ENCODE peak calls at places on chromosome 1, in eight cellular contexts. F is GM12865; T is keratinocyte; Z is A673; C is AG09319; B is upper lobe of right lung; D is thoracic aorta; A is activated CD8-positive, alpha-beta T cell treated with anti-CD3 and anti-CD28 coated beads for 36 hours. Q is an unnamed sample.

GRCh38 chr1:160161965-160162705 is 10.7 kb downstream of the ATP1A4 start:
- DNase-seq in F (peak; percentile 53), T (no peak), Z (no peak), C (no peak), B (no peak), D (no peak), A (peak; percentile 14), Q (no peak)

GRCh38 chr1:228081578-228082259 is 789 bp upstream of the ARF1 start:
- DNase-seq in F (peak; percentile 44), T (no peak), Z (no peak), C (no peak), B (peak; percentile 65), D (no peak), A (no peak), Q (no peak)

GRCh38 chr1:181587870-181588438 is 104.6 kb downstream of the CACNA1E start:
- DNase-seq in F (peak; percentile 6), T (no peak), Z (peak; percentile 10), C (no peak), B (no peak), D (no peak), A (peak; percentile 3), Q (no peak)

GRCh38 chr1:220363196-220363831 is 91.1 kb upstream of the RAB3GAP2 start:
- DNase-seq in F (no peak), T (no peak), Z (peak; percentile 81), C (no peak), B (no peak), D (no peak), A (no peak), Q (no peak)

GRCh38 chr1:31761883-31762282 is 2.3 kb downstream of the ADGRB2 start:
- DNase-seq in F (no peak), T (no peak), Z (no peak), C (no peak), B (no peak), D (no peak), A (no peak), Q (no peak)

GRCh38 chr1:15195420-15196052 is 42.0 kb downstream of the TMEM51 start:
- DNase-seq in F (no peak), T (no peak), Z (no peak), C (no peak), B (no peak), D (no peak), A (no peak), Q (no peak)

GRCh38 chr1:8082945-8083344 is 56.8 kb upstream of the ERRFI1 start:
- DNase-seq in F (no peak), T (no peak), Z (no peak), C (peak; percentile 63), B (no peak), D (no peak), A (no peak), Q (no peak)

GRCh38 chr1:20487236-20487590 is 1.2 kb upstream of the CAMK2N1 start:
- DNase-seq in F (no peak), T (no peak), Z (no peak), C (no peak), B (no peak), D (no peak), A (no peak), Q (no peak)

GRCh38 chr1:94383966-94384408 is 34.2 kb upstream of the ABCD3 start:
- DNase-seq in F (peak; percentile 30), T (no peak), Z (no peak), C (no peak), B (no peak), D (no peak), A (no peak), Q (no peak)

GRCh38 chr1:93804412-93804811 is 74.6 kb downstream of the DNTTIP2 start:
- DNase-seq in F (no peak), T (no peak), Z (peak; percentile 16), C (peak; percentile 78), B (no peak), D (peak; percentile 9), A (no peak), Q (no peak)

GRCh38 chr1:4395158-4395557 is 259.3 kb upstream of the AJAP1 start:
- DNase-seq in F (no peak), T (no peak), Z (no peak), C (no peak), B (no peak), D (no peak), A (no peak), Q (no peak)

GRCh38 chr1:202193614-202194327 is at the start of gene LGR6:
- DNase-seq in F (no peak), T (no peak), Z (no peak), C (no peak), B (no peak), D (no peak), A (no peak), Q (no peak)

GRCh38 chr1:52268372-52268771 is 97.6 kb downstream of the CC2D1B start:
- DNase-seq in F (no peak), T (no peak), Z (peak; percentile 22), C (no peak), B (no peak), D (no peak), A (no peak), Q (no peak)

GRCh38 chr1:52259886-52260285 is 106.1 kb downstream of the CC2D1B start:
- DNase-seq in F (no peak), T (no peak), Z (no peak), C (no peak), B (no peak), D (no peak), A (no peak), Q (no peak)

GRCh38 chr1:52266507-52266906 is 99.5 kb downstream of the CC2D1B start:
- DNase-seq in F (no peak), T (no peak), Z (no peak), C (no peak), B (no peak), D (no peak), A (no peak), Q (no peak)

GRCh38 chr1:52263153-52263910 is 102.7 kb downstream of the CC2D1B start:
- DNase-seq in F (no peak), T (no peak), Z (no peak), C (no peak), B (no peak), D (no peak), A (no peak), Q (no peak)

GRCh38 chr1:52264530-52265115 is 101.4 kb downstream of the CC2D1B start:
- DNase-seq in F (no peak), T (no peak), Z (no peak), C (no peak), B (no peak), D (no peak), A (no peak), Q (no peak)
- TF ChIP-seq CTCF in F (no peak), T (no peak), Z (no peak), C (peak; percentile 12), B (peak; percentile 13), D (peak; percentile 11), A (no peak), Q (no peak)

DNA sequence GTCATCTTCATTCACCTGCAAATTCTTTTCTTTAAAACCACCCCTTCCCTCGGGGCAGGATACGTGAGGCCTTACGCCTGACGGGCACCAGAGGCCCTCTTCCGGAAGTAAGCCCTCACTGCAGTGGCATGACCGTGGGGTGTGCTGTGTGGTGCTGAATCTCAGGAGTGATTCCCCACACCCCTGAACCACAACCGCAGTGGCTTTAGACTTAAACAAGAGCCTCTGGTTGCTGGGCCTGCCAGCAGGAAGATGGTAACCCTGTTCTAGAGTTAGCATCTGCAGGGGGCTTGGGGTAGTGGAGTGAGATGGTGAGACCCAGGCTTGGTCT is 12.1 kb downstream of the BSND start:
- DNase-seq in F (peak; percentile 15), T (no peak), Z (no peak), C (no peak), B (no peak), D (no peak), A (peak; percentile 34), Q (no peak)
- TF ChIP-seq CTCF in F (peak; percentile 28), T (no peak), Z (no peak), C (no peak), B (no peak), D (no peak), A (no peak), Q (no peak)

DNA sequence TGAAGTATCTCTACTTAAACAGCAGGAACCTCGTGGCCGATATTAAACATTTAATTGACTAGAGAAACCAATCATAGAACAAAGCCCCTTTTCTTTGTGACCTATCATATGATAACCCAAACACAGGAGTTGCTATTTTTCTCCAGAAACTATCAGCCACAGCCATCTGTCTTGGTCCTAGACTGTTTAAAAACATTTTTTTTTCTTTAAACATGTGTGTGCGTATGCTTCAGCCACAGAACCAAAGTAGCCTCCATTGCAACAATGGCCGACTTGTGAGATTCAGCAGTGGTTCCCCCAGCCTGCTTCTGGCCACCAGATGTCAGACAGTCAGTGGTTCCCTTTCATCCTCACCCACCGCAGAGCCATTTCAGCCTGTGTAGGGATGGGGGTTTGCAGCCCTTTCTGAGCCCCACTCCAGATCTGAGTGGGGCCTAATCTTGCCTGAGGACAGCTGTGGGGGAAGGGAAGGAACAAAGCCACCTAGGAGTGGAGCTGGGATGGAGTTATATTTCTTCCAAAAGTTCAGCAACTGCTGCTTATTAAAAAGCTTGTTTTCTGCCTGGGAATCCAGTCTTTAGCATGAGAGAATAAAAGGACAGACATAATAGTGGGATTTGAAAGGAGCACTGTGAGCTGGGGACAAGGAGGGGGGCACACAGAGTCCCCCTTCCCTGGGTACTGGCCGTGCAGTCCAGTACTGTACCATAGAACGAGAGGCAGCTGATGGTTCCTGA is 11.7 kb upstream of the IGSF3 start:
- DNase-seq in F (peak; percentile 16), T (no peak), Z (no peak), C (no peak), B (no peak), D (no peak), A (no peak), Q (no peak)
- TF ChIP-seq CTCF in F (no peak), T (no peak), Z (no peak), C (no peak), B (no peak), D (no peak), A (no peak), Q (no peak)

DNA sequence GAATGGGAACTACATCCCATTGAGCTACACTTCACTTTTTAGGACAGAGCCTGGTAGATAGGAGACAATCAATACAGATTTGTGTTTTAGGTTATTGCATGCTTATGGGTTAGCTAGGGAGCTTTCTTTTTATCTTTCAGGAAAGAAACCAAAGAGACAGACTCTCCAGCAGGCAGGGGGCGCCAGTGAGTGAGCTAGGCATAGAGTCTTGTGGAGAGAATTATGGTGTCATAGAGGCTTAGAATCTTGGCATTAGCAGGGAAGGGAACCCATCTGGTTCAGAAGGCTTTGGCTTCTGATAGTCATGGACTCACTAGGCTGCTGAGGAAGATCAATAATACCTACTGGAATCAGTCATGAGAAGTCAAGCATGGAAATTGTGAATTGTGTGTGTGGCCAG is at the start of gene SMCP:
- DNase-seq in F (peak; percentile 41), T (no peak), Z (peak; percentile 46), C (no peak), B (no peak), D (no peak), A (peak; percentile 58), Q (no peak)
- TF ChIP-seq CTCF in F (peak; percentile 35), T (peak; percentile 46), Z (peak; percentile 60), C (peak; percentile 11), B (no peak), D (no peak), A (peak; percentile 41), Q (no peak)

Q was measured in omental fat pad.